ENCODE peak calls at places on chromosomes 13 and 19, in ten cellular contexts. S is ACHN; T is putamen; B is stimulated activated CD4-positive, alpha-beta T cell treated with anti-CD3 and anti-CD28 coated beads, Interleukin-2, amount 100 ng/mL, for 48 hours; R is HuH-7.5; J is RWPE1; I is activated naive CD4-positive, alpha-beta T cell treated with anti-CD3 and anti-CD28 coated beads, Interleukin-2, amount 50 U/mL, for 72 hours; Z is choroid plexus epithelial cell; Y is uterus; N is Peyer's patch. Q is an unnamed sample.

GRCh38 chr13:109275848-109276247 is 510.5 kb downstream of the IRS2 start:
- DNase-seq in J (peak), R (no peak), S (no peak), Z (peak), Y (no peak), B (no peak), N (no peak), T (no peak), I (no peak), Q (no peak)

GRCh38 chr19:14147797-14148605 is 11.6 kb upstream of the ASF1B start:
- DNase-seq in R (peak), Z (peak), J (peak), N (peak), T (peak), S (peak), I (peak), Y (peak), B (peak), Q (peak)

GRCh38 chr19:18440421-18440877 is 2.5 kb upstream of the ISYNA1 start:
- DNase-seq in T (no peak), B (no peak), Y (no peak), J (no peak), N (no peak), R (peak), S (no peak), Z (no peak), I (peak), Q (no peak)

GRCh38 chr13:113845055-113845454 is 18.8 kb downstream of the GAS6 start:
- DNase-seq in T (no peak), R (no peak), B (no peak), I (no peak), J (no peak), N (peak), S (no peak), Z (no peak), Y (peak), Q (no peak)

GRCh38 chr13:107200491-107200890 is 632.6 kb upstream of the ARGLU1 start:
- DNase-seq in S (no peak), Y (no peak), R (no peak), T (no peak), I (no peak), B (no peak), J (no peak), N (no peak), Z (no peak), Q (no peak)

GRCh38 chr13:96540656-96541055 is 450.7 kb downstream of the HS6ST3 start:
- DNase-seq in Z (no peak), S (no peak), Y (no peak), I (no peak), J (no peak), T (no peak), R (no peak), N (no peak), B (no peak), Q (no peak)

GRCh38 chr13:99955747-99956472 is 15.7 kb downstream of the ZIC5 start:
- DNase-seq in N (no peak), Z (peak), J (no peak), R (no peak), I (peak), B (no peak), Y (no peak), T (no peak), S (no peak), Q (no peak)

GRCh38 chr19:52190679-52191293 is 934 bp downstream of the PPP2R1A start:
- DNase-seq in B (no peak), Z (peak), I (no peak), N (peak), J (no peak), S (peak), T (peak), R (no peak), Y (peak), Q (no peak)

GRCh38 chr19:50829801-50830200 is 3.6 kb downstream of the KLK15 start:
- DNase-seq in Y (no peak), T (no peak), S (no peak), Z (no peak), R (no peak), N (no peak), B (no peak), J (no peak), I (no peak), Q (no peak)

GRCh38 chr13:33126909-33127607 is 110.8 kb downstream of the KL start:
- DNase-seq in Y (peak), S (no peak), R (no peak), T (no peak), B (no peak), N (no peak), J (no peak), Z (no peak), I (no peak), Q (no peak)

GRCh38 chr19:45100797-45101196 is 7.8 kb downstream of the PPP1R37 start:
- DNase-seq in Z (peak), B (no peak), Y (no peak), N (peak), R (no peak), S (no peak), I (no peak), J (no peak), T (no peak), Q (no peak)

GRCh38 chr13:36143768-36144167 is 12.6 kb upstream of the DCLK1 start:
- DNase-seq in S (no peak), R (no peak), Y (no peak), B (no peak), T (no peak), J (no peak), Z (peak), I (no peak), N (no peak), Q (no peak)

GRCh38 chr13:99057310-99057975 is 79.6 kb upstream of the DOCK9 start:
- DNase-seq in N (no peak), S (no peak), I (no peak), B (no peak), Z (peak), R (no peak), T (no peak), J (peak), Y (no peak), Q (no peak)

Q was measured in hypothalamus.